ENCODE peak calls at places on chromosomes 12 and 14, in six cellular contexts. One of them, this sample, is unnamed.

GRCh38 chr12:7667025-7667575 is 1.4 kb upstream of the APOBEC1 start:
- DNase-seq in HTR-8/SVneo: peak; percentile 62
- DNase-seq in suprapubic skin: no peak
- DNase-seq in NCI-H774: no peak
- DNase-seq in non-pigmented ciliary epithelial cell: no peak
- DNase-seq in renal cortical epithelial cell: no peak
- DNase-seq in this sample: no peak

GRCh38 chr12:1936406-1937320 is 18.2 kb upstream of the CACNA2D4 start:
- DNase-seq in HTR-8/SVneo: no peak
- DNase-seq in suprapubic skin: no peak
- DNase-seq in NCI-H774: peak; percentile 73
- DNase-seq in non-pigmented ciliary epithelial cell: peak; percentile 35
- DNase-seq in renal cortical epithelial cell: peak; percentile 80
- DNase-seq in this sample: no peak

GRCh38 chr12:123431951-123432886 is 4.3 kb downstream of the RILPL2 start:
- DNase-seq in HTR-8/SVneo: no peak
- DNase-seq in suprapubic skin: no peak
- DNase-seq in NCI-H774: no peak
- DNase-seq in non-pigmented ciliary epithelial cell: no peak
- DNase-seq in renal cortical epithelial cell: peak; percentile 40
- DNase-seq in this sample: no peak

GRCh38 chr12:48018618-48018995 is 14.3 kb upstream of the COL2A1 start:
- DNase-seq in HTR-8/SVneo: no peak
- DNase-seq in suprapubic skin: no peak
- DNase-seq in NCI-H774: no peak
- DNase-seq in non-pigmented ciliary epithelial cell: no peak
- DNase-seq in renal cortical epithelial cell: no peak
- DNase-seq in this sample: no peak

GRCh38 chr14:75430526-75430925 is 2.7 kb downstream of the JDP2 start:
- DNase-seq in HTR-8/SVneo: no peak
- DNase-seq in suprapubic skin: no peak
- DNase-seq in NCI-H774: no peak
- DNase-seq in non-pigmented ciliary epithelial cell: no peak
- DNase-seq in renal cortical epithelial cell: no peak
- DNase-seq in this sample: no peak

GRCh38 chr12:10557766-10558165 is 52.1 kb downstream of the EIF2S3B start:
- DNase-seq in HTR-8/SVneo: no peak
- DNase-seq in suprapubic skin: no peak
- DNase-seq in NCI-H774: no peak
- DNase-seq in non-pigmented ciliary epithelial cell: no peak
- DNase-seq in renal cortical epithelial cell: peak; percentile 25
- DNase-seq in this sample: no peak

GRCh38 chr12:20127401-20127800 is 240.9 kb upstream of the PDE3A start:
- DNase-seq in HTR-8/SVneo: no peak
- DNase-seq in suprapubic skin: no peak
- DNase-seq in NCI-H774: no peak
- DNase-seq in non-pigmented ciliary epithelial cell: no peak
- DNase-seq in renal cortical epithelial cell: peak; percentile 5
- DNase-seq in this sample: no peak

GRCh38 chr12:7645395-7646177 is 20.1 kb downstream of the APOBEC1 start:
- DNase-seq in HTR-8/SVneo: peak; percentile 65
- DNase-seq in suprapubic skin: no peak
- DNase-seq in NCI-H774: no peak
- DNase-seq in non-pigmented ciliary epithelial cell: no peak
- DNase-seq in renal cortical epithelial cell: peak; percentile 21
- DNase-seq in this sample: peak; percentile 56

GRCh38 chr14:67436006-67436866 is 24.3 kb upstream of the PLEK2 start:
- DNase-seq in HTR-8/SVneo: no peak
- DNase-seq in suprapubic skin: no peak
- DNase-seq in NCI-H774: no peak
- DNase-seq in non-pigmented ciliary epithelial cell: no peak
- DNase-seq in renal cortical epithelial cell: no peak
- DNase-seq in this sample: no peak

GRCh38 chr12:111185206-111185888 is 183.5 kb downstream of the PHETA1 start:
- DNase-seq in HTR-8/SVneo: no peak
- DNase-seq in suprapubic skin: no peak
- DNase-seq in NCI-H774: no peak
- DNase-seq in non-pigmented ciliary epithelial cell: no peak
- DNase-seq in renal cortical epithelial cell: no peak
- DNase-seq in this sample: no peak

GRCh38 chr14:90295870-90296516 is 35.7 kb downstream of the NRDE2 start:
- DNase-seq in HTR-8/SVneo: no peak
- DNase-seq in suprapubic skin: no peak
- DNase-seq in NCI-H774: no peak
- DNase-seq in non-pigmented ciliary epithelial cell: no peak
- DNase-seq in renal cortical epithelial cell: no peak
- DNase-seq in this sample: no peak

GRCh38 chr12:48956279-48957140 is 777 bp downstream of the ARF3 start:
- DNase-seq in HTR-8/SVneo: peak; percentile 93
- DNase-seq in suprapubic skin: peak; percentile 93
- DNase-seq in NCI-H774: peak; percentile 91
- DNase-seq in non-pigmented ciliary epithelial cell: peak; percentile 93
- DNase-seq in renal cortical epithelial cell: peak; percentile 98
- DNase-seq in this sample: peak; percentile 16

GRCh38 chr12:71954861-71955260 is 16.2 kb downstream of the TPH2 start:
- DNase-seq in HTR-8/SVneo: no peak
- DNase-seq in suprapubic skin: no peak
- DNase-seq in NCI-H774: no peak
- DNase-seq in non-pigmented ciliary epithelial cell: no peak
- DNase-seq in renal cortical epithelial cell: no peak
- DNase-seq in this sample: no peak

GRCh38 chr12:1612196-1612595 is 16.8 kb upstream of the WNT5B start:
- DNase-seq in HTR-8/SVneo: no peak
- DNase-seq in suprapubic skin: peak; percentile 15
- DNase-seq in NCI-H774: no peak
- DNase-seq in non-pigmented ciliary epithelial cell: no peak
- DNase-seq in renal cortical epithelial cell: no peak
- DNase-seq in this sample: no peak

GRCh38 chr12:29751676-29752075 is 32.1 kb downstream of the TMTC1 start:
- DNase-seq in HTR-8/SVneo: no peak
- DNase-seq in suprapubic skin: no peak
- DNase-seq in NCI-H774: no peak
- DNase-seq in non-pigmented ciliary epithelial cell: no peak
- DNase-seq in renal cortical epithelial cell: no peak
- DNase-seq in this sample: no peak

GRCh38 chr14:71720978-71721624 is 211.1 kb upstream of the RGS6 start:
- DNase-seq in HTR-8/SVneo: peak; percentile 83
- DNase-seq in suprapubic skin: no peak
- DNase-seq in NCI-H774: no peak
- DNase-seq in non-pigmented ciliary epithelial cell: no peak
- DNase-seq in renal cortical epithelial cell: peak; percentile 67
- DNase-seq in this sample: no peak

GRCh38 chr12:56317675-56318074 is 1.9 kb upstream of the CNPY2 start:
- DNase-seq in HTR-8/SVneo: no peak
- DNase-seq in suprapubic skin: no peak
- DNase-seq in NCI-H774: no peak
- DNase-seq in non-pigmented ciliary epithelial cell: no peak
- DNase-seq in renal cortical epithelial cell: no peak
- DNase-seq in this sample: no peak

GRCh38 chr12:63916561-63917476 is 72.3 kb downstream of the SRGAP1 start:
- DNase-seq in HTR-8/SVneo: no peak
- DNase-seq in suprapubic skin: no peak
- DNase-seq in NCI-H774: no peak
- DNase-seq in non-pigmented ciliary epithelial cell: no peak
- DNase-seq in renal cortical epithelial cell: peak; percentile 52
- DNase-seq in this sample: no peak

GRCh38 chr14:51860164-51860835 is at the start of gene GNG2:
- DNase-seq in HTR-8/SVneo: peak; percentile 49
- DNase-seq in suprapubic skin: peak; percentile 92
- DNase-seq in NCI-H774: peak; percentile 34
- DNase-seq in non-pigmented ciliary epithelial cell: no peak
- DNase-seq in renal cortical epithelial cell: peak; percentile 33
- DNase-seq in this sample: peak; percentile 80

GRCh38 chr12:41092115-41092514 is 96.0 kb upstream of the PDZRN4 start:
- DNase-seq in HTR-8/SVneo: no peak
- DNase-seq in suprapubic skin: no peak
- DNase-seq in NCI-H774: no peak
- DNase-seq in non-pigmented ciliary epithelial cell: no peak
- DNase-seq in renal cortical epithelial cell: no peak
- DNase-seq in this sample: no peak

GRCh38 chr12:18320036-18320617 is 58.8 kb downstream of the PIK3C2G start:
- DNase-seq in HTR-8/SVneo: peak; percentile 19
- DNase-seq in suprapubic skin: no peak
- DNase-seq in NCI-H774: no peak
- DNase-seq in non-pigmented ciliary epithelial cell: peak; percentile 67
- DNase-seq in renal cortical epithelial cell: peak; percentile 91
- DNase-seq in this sample: no peak

GRCh38 chr12:574475-575128 is 88.6 kb downstream of the NINJ2 start:
- DNase-seq in HTR-8/SVneo: no peak
- DNase-seq in suprapubic skin: peak; percentile 13
- DNase-seq in NCI-H774: no peak
- DNase-seq in non-pigmented ciliary epithelial cell: peak; percentile 38
- DNase-seq in renal cortical epithelial cell: no peak
- DNase-seq in this sample: no peak

GRCh38 chr14:94571950-94572349 is 9.3 kb upstream of the SERPINA5 start:
- DNase-seq in HTR-8/SVneo: no peak
- DNase-seq in suprapubic skin: no peak
- DNase-seq in NCI-H774: no peak
- DNase-seq in non-pigmented ciliary epithelial cell: no peak
- DNase-seq in renal cortical epithelial cell: peak; percentile 83
- DNase-seq in this sample: no peak

GRCh38 chr12:16359512-16360491 is 12.4 kb downstream of the MGST1 start:
- DNase-seq in HTR-8/SVneo: no peak
- DNase-seq in suprapubic skin: no peak
- DNase-seq in NCI-H774: no peak
- DNase-seq in non-pigmented ciliary epithelial cell: no peak
- DNase-seq in renal cortical epithelial cell: peak; percentile 31
- DNase-seq in this sample: no peak

GRCh38 chr12:6961695-6962284 is 8.7 kb downstream of the PHB2 start:
- DNase-seq in HTR-8/SVneo: peak; percentile 67
- DNase-seq in suprapubic skin: no peak
- DNase-seq in NCI-H774: peak; percentile 88
- DNase-seq in non-pigmented ciliary epithelial cell: no peak
- DNase-seq in renal cortical epithelial cell: peak; percentile 46
- DNase-seq in this sample: no peak

GRCh38 chr12:77686760-77687159 is 143.9 kb upstream of the NAV3 start:
- DNase-seq in HTR-8/SVneo: no peak
- DNase-seq in suprapubic skin: no peak
- DNase-seq in NCI-H774: no peak
- DNase-seq in non-pigmented ciliary epithelial cell: peak; percentile 4
- DNase-seq in renal cortical epithelial cell: no peak
- DNase-seq in this sample: no peak

GRCh38 chr12:107134558-107134957 is 41.2 kb upstream of the CRY1 start:
- DNase-seq in HTR-8/SVneo: no peak
- DNase-seq in suprapubic skin: no peak
- DNase-seq in NCI-H774: no peak
- DNase-seq in non-pigmented ciliary epithelial cell: no peak
- DNase-seq in renal cortical epithelial cell: peak; percentile 24
- DNase-seq in this sample: peak; percentile 9

GRCh38 chr14:99768381-99768780 is 24.8 kb upstream of the EML1 start:
- DNase-seq in HTR-8/SVneo: no peak
- DNase-seq in suprapubic skin: no peak
- DNase-seq in NCI-H774: no peak
- DNase-seq in non-pigmented ciliary epithelial cell: no peak
- DNase-seq in renal cortical epithelial cell: no peak
- DNase-seq in this sample: no peak

GRCh38 chr14:95360828-95361227 is 41.1 kb upstream of the CLMN start:
- DNase-seq in HTR-8/SVneo: no peak
- DNase-seq in suprapubic skin: no peak
- DNase-seq in NCI-H774: no peak
- DNase-seq in non-pigmented ciliary epithelial cell: no peak
- DNase-seq in renal cortical epithelial cell: no peak
- DNase-seq in this sample: no peak

GRCh38 chr12:124486346-124486963 is 81.0 kb downstream of the NCOR2 start:
- DNase-seq in HTR-8/SVneo: no peak
- DNase-seq in suprapubic skin: no peak
- DNase-seq in NCI-H774: no peak
- DNase-seq in non-pigmented ciliary epithelial cell: no peak
- DNase-seq in renal cortical epithelial cell: no peak
- DNase-seq in this sample: no peak

GRCh38 chr14:101074124-101075024 is 170.9 kb upstream of the RTL1 start:
- DNase-seq in HTR-8/SVneo: no peak
- DNase-seq in suprapubic skin: peak; percentile 72
- DNase-seq in NCI-H774: no peak
- DNase-seq in non-pigmented ciliary epithelial cell: no peak
- DNase-seq in renal cortical epithelial cell: peak; percentile 26
- DNase-seq in this sample: no peak

GRCh38 chr14:105166571-105167302 is 1.8 kb downstream of the JAG2 start:
- DNase-seq in HTR-8/SVneo: no peak
- DNase-seq in suprapubic skin: no peak
- DNase-seq in NCI-H774: no peak
- DNase-seq in non-pigmented ciliary epithelial cell: no peak
- DNase-seq in renal cortical epithelial cell: no peak
- DNase-seq in this sample: no peak

GRCh38 chr12:58293308-58293983 is 352.1 kb downstream of the ATP23 start:
- DNase-seq in HTR-8/SVneo: no peak
- DNase-seq in suprapubic skin: no peak
- DNase-seq in NCI-H774: no peak
- DNase-seq in non-pigmented ciliary epithelial cell: no peak
- DNase-seq in renal cortical epithelial cell: no peak
- DNase-seq in this sample: no peak

GRCh38 chr12:8156845-8157244 is at the start of gene ZNF705A:
- DNase-seq in HTR-8/SVneo: peak; percentile 33
- DNase-seq in suprapubic skin: no peak
- DNase-seq in NCI-H774: no peak
- DNase-seq in non-pigmented ciliary epithelial cell: peak; percentile 75
- DNase-seq in renal cortical epithelial cell: peak; percentile 98
- DNase-seq in this sample: no peak

GRCh38 chr12:96121271-96121711 is 72.9 kb upstream of the ELK3 start:
- DNase-seq in HTR-8/SVneo: no peak
- DNase-seq in suprapubic skin: no peak
- DNase-seq in NCI-H774: no peak
- DNase-seq in non-pigmented ciliary epithelial cell: no peak
- DNase-seq in renal cortical epithelial cell: peak; percentile 26
- DNase-seq in this sample: peak; percentile 71

GRCh38 chr12:120887253-120888043 is 16.7 kb downstream of the SPPL3 start:
- DNase-seq in HTR-8/SVneo: no peak
- DNase-seq in suprapubic skin: no peak
- DNase-seq in NCI-H774: no peak
- DNase-seq in non-pigmented ciliary epithelial cell: no peak
- DNase-seq in renal cortical epithelial cell: peak; percentile 64
- DNase-seq in this sample: no peak

This sample was measured in KG1.